ENCODE peak calls at places on chromosome 16, in ten cellular contexts. Y, F, T, W, P, I, D, A, V and R are unnamed samples.

GRCh38 chr16:2468725-2469398 is 2.2 kb upstream of the NTN3 start:
- DNase-seq in A (no peak), Y (no peak), F (peak), I (no peak), W (no peak), V (no peak), D (no peak), T (no peak), P (no peak), R (peak)

GRCh38 chr16:19169081-19169639 is 1.1 kb downstream of the SYT17 start:
- DNase-seq in P (no peak), A (no peak), V (no peak), T (no peak), I (no peak), W (no peak), F (no peak), D (no peak), Y (no peak), R (no peak)

GRCh38 chr16:30526137-30526822 is at the start of gene ZNF768:
- DNase-seq in W (peak), D (no peak), I (peak), F (no peak), Y (peak), V (no peak), T (peak), A (peak), P (no peak), R (peak)

GRCh38 chr16:981695-982151 is at the start of gene SOX8:
- DNase-seq in A (no peak), T (no peak), V (peak), I (no peak), D (no peak), W (no peak), Y (no peak), P (no peak), F (no peak), R (no peak)

GRCh38 chr16:17229766-17230165 is 241.0 kb downstream of the XYLT1 start:
- DNase-seq in A (no peak), Y (no peak), W (no peak), V (no peak), T (no peak), F (no peak), I (no peak), D (no peak), P (no peak), R (no peak)

GRCh38 chr16:88941933-88942909 is 34.8 kb downstream of the CBFA2T3 start:
- DNase-seq in I (no peak), D (no peak), W (peak), A (peak), Y (peak), P (no peak), F (no peak), V (peak), T (no peak), R (no peak)

GRCh38 chr16:89354325-89354724 is 136.0 kb downstream of the ANKRD11 start:
- DNase-seq in V (no peak), T (no peak), W (no peak), A (no peak), Y (no peak), P (no peak), F (no peak), I (no peak), D (no peak), R (no peak)

GRCh38 chr16:57277586-57277985 is 6.9 kb downstream of the PLLP start:
- DNase-seq in T (peak), Y (peak), W (peak), D (no peak), F (peak), P (peak), A (peak), V (peak), I (no peak), R (peak)

GRCh38 chr16:29862383-29862883 is 593 bp downstream of the CDIPT start:
- DNase-seq in D (no peak), Y (peak), A (no peak), I (peak), V (no peak), W (peak), P (peak), F (no peak), T (no peak), R (peak)

GRCh38 chr16:11896776-11897175 is 19.0 kb downstream of the GSPT1 start:
- DNase-seq in A (no peak), I (no peak), Y (peak), D (no peak), F (no peak), P (no peak), T (no peak), W (peak), V (no peak), R (peak)

GRCh38 chr16:87185313-87185712 is 131.9 kb downstream of the C16orf95 start:
- DNase-seq in F (no peak), T (no peak), I (no peak), W (no peak), P (no peak), V (no peak), Y (no peak), A (no peak), D (no peak), R (no peak)

GRCh38 chr16:23148513-23149266 is 562 bp downstream of the USP31 start:
- DNase-seq in D (peak), I (peak), T (peak), F (no peak), V (peak), Y (peak), A (peak), P (peak), W (peak), R (peak)

GRCh38 chr16:68396481-68396880 is 51.8 kb downstream of the SMPD3 start:
- DNase-seq in T (no peak), P (peak), D (peak), Y (peak), A (peak), F (no peak), I (peak), V (peak), W (peak), R (peak)